ENCODE peak calls at places on chromosome 3, in six cellular contexts. One of them, this sample, is unnamed.

GRCh38 chr3:150762662-150763121 is 277 bp downstream of the SIAH2 start:
- DNase-seq in gastrocnemius medialis: no peak
- DNase-seq in heart right ventricle: no peak
- DNase-seq in HCT116: no peak
- DNase-seq in stomach: no peak
- DNase-seq in AG09309: no peak
- DNase-seq in this sample: no peak

GRCh38 chr3:14329116-14329830 is 73.1 kb upstream of the SLC6A6 start:
- DNase-seq in heart right ventricle: no peak
- DNase-seq in stomach: peak
- DNase-seq in gastrocnemius medialis: no peak
- DNase-seq in AG09309: peak
- DNase-seq in HCT116: no peak
- DNase-seq in this sample: no peak

GRCh38 chr3:182405752-182406151 is 387.6 kb upstream of the ATP11B start:
- DNase-seq in heart right ventricle: no peak
- DNase-seq in AG09309: no peak
- DNase-seq in stomach: no peak
- DNase-seq in gastrocnemius medialis: no peak
- DNase-seq in HCT116: no peak
- DNase-seq in this sample: no peak

GRCh38 chr3:8776406-8776805 is 7.0 kb upstream of the OXTR start:
- DNase-seq in stomach: no peak
- DNase-seq in gastrocnemius medialis: no peak
- DNase-seq in heart right ventricle: no peak
- DNase-seq in HCT116: no peak
- DNase-seq in AG09309: no peak
- DNase-seq in this sample: peak

GRCh38 chr3:56389213-56389830 is 78.9 kb downstream of the ERC2 start:
- DNase-seq in AG09309: no peak
- DNase-seq in gastrocnemius medialis: no peak
- DNase-seq in heart right ventricle: no peak
- DNase-seq in HCT116: no peak
- DNase-seq in stomach: no peak
- DNase-seq in this sample: no peak

GRCh38 chr3:95883801-95884200 is 930.6 kb upstream of the EPHA6 start:
- DNase-seq in stomach: no peak
- DNase-seq in gastrocnemius medialis: no peak
- DNase-seq in heart right ventricle: no peak
- DNase-seq in HCT116: no peak
- DNase-seq in AG09309: no peak
- DNase-seq in this sample: no peak

GRCh38 chr3:49703443-49703927 is 14.1 kb downstream of the RNF123 start:
- DNase-seq in heart right ventricle: peak
- DNase-seq in AG09309: no peak
- DNase-seq in stomach: peak
- DNase-seq in gastrocnemius medialis: peak
- DNase-seq in HCT116: peak
- DNase-seq in this sample: no peak

GRCh38 chr3:161275919-161276318 is 54.8 kb downstream of the NMD3 start:
- DNase-seq in stomach: no peak
- DNase-seq in heart right ventricle: no peak
- DNase-seq in gastrocnemius medialis: no peak
- DNase-seq in HCT116: no peak
- DNase-seq in AG09309: no peak
- DNase-seq in this sample: no peak

GRCh38 chr3:156743859-156744258 is 69.5 kb downstream of the TIPARP start:
- DNase-seq in heart right ventricle: no peak
- DNase-seq in HCT116: no peak
- DNase-seq in AG09309: no peak
- DNase-seq in gastrocnemius medialis: no peak
- DNase-seq in stomach: no peak
- DNase-seq in this sample: no peak

GRCh38 chr3:98846101-98846500 is 55.4 kb downstream of the DCBLD2 start:
- DNase-seq in HCT116: no peak
- DNase-seq in heart right ventricle: no peak
- DNase-seq in stomach: no peak
- DNase-seq in gastrocnemius medialis: no peak
- DNase-seq in AG09309: no peak
- DNase-seq in this sample: peak

GRCh38 chr3:12221663-12222062 is 63.0 kb upstream of the TIMP4 start:
- DNase-seq in stomach: no peak
- DNase-seq in gastrocnemius medialis: no peak
- DNase-seq in AG09309: no peak
- DNase-seq in heart right ventricle: no peak
- DNase-seq in HCT116: no peak
- DNase-seq in this sample: no peak

GRCh38 chr3:113441051-113441770 is at the start of gene CFAP44:
- DNase-seq in heart right ventricle: peak
- DNase-seq in HCT116: no peak
- DNase-seq in gastrocnemius medialis: peak
- DNase-seq in stomach: peak
- DNase-seq in AG09309: no peak
- DNase-seq in this sample: peak

GRCh38 chr3:194322701-194323174 is 28.4 kb downstream of the CPN2 start:
- DNase-seq in gastrocnemius medialis: peak
- DNase-seq in HCT116: peak
- DNase-seq in stomach: peak
- DNase-seq in AG09309: no peak
- DNase-seq in heart right ventricle: no peak
- DNase-seq in this sample: no peak

GRCh38 chr3:1118074-1118473 is 25.2 kb downstream of the CNTN6 start:
- DNase-seq in gastrocnemius medialis: no peak
- DNase-seq in HCT116: no peak
- DNase-seq in AG09309: no peak
- DNase-seq in heart right ventricle: no peak
- DNase-seq in stomach: no peak
- DNase-seq in this sample: no peak

GRCh38 chr3:157785071-157785826 is 282.0 kb upstream of the VEPH1 start:
- DNase-seq in AG09309: peak
- DNase-seq in stomach: no peak
- DNase-seq in heart right ventricle: no peak
- DNase-seq in HCT116: peak
- DNase-seq in gastrocnemius medialis: peak
- DNase-seq in this sample: peak

GRCh38 chr3:11603628-11604027 is 40.1 kb downstream of the VGLL4 start:
- DNase-seq in heart right ventricle: no peak
- DNase-seq in gastrocnemius medialis: peak
- DNase-seq in stomach: no peak
- DNase-seq in AG09309: peak
- DNase-seq in HCT116: no peak
- DNase-seq in this sample: peak

GRCh38 chr3:100535610-100535943 is 43.2 kb downstream of the TMEM45A start:
- DNase-seq in gastrocnemius medialis: no peak
- DNase-seq in AG09309: no peak
- DNase-seq in stomach: no peak
- DNase-seq in HCT116: no peak
- DNase-seq in heart right ventricle: no peak
- DNase-seq in this sample: no peak

GRCh38 chr3:150545419-150546225 is 674 bp downstream of the SERP1 start:
- DNase-seq in heart right ventricle: no peak
- DNase-seq in stomach: peak
- DNase-seq in AG09309: no peak
- DNase-seq in HCT116: no peak
- DNase-seq in gastrocnemius medialis: no peak
- DNase-seq in this sample: no peak

GRCh38 chr3:124700880-124701684 is 29.2 kb upstream of the UMPS start:
- DNase-seq in HCT116: no peak
- DNase-seq in gastrocnemius medialis: no peak
- DNase-seq in AG09309: no peak
- DNase-seq in heart right ventricle: no peak
- DNase-seq in stomach: no peak
- DNase-seq in this sample: no peak

GRCh38 chr3:122351612-122352011 is 26.6 kb downstream of the CSTA start:
- DNase-seq in AG09309: no peak
- DNase-seq in gastrocnemius medialis: no peak
- DNase-seq in heart right ventricle: no peak
- DNase-seq in stomach: no peak
- DNase-seq in HCT116: no peak
- DNase-seq in this sample: no peak

GRCh38 chr3:32374788-32375595 is 16.7 kb upstream of the CMTM7 start:
- DNase-seq in stomach: peak
- DNase-seq in AG09309: peak
- DNase-seq in HCT116: peak
- DNase-seq in heart right ventricle: no peak
- DNase-seq in gastrocnemius medialis: peak
- DNase-seq in this sample: no peak

GRCh38 chr3:15405448-15406050 is 21.8 kb downstream of the METTL6 start:
- DNase-seq in AG09309: peak
- DNase-seq in stomach: no peak
- DNase-seq in heart right ventricle: no peak
- DNase-seq in gastrocnemius medialis: no peak
- DNase-seq in HCT116: peak
- DNase-seq in this sample: no peak

GRCh38 chr3:110815008-110815583 is 256.5 kb upstream of the NECTIN3 start:
- DNase-seq in gastrocnemius medialis: no peak
- DNase-seq in heart right ventricle: no peak
- DNase-seq in stomach: no peak
- DNase-seq in HCT116: peak
- DNase-seq in AG09309: peak
- DNase-seq in this sample: peak

GRCh38 chr3:13134166-13134878 is 61.1 kb upstream of the IQSEC1 start:
- DNase-seq in HCT116: no peak
- DNase-seq in AG09309: no peak
- DNase-seq in gastrocnemius medialis: no peak
- DNase-seq in stomach: peak
- DNase-seq in heart right ventricle: no peak
- DNase-seq in this sample: no peak

GRCh38 chr3:164460851-164461250 is 617.4 kb downstream of the SI start:
- DNase-seq in AG09309: no peak
- DNase-seq in gastrocnemius medialis: no peak
- DNase-seq in HCT116: no peak
- DNase-seq in heart right ventricle: no peak
- DNase-seq in stomach: no peak
- DNase-seq in this sample: no peak

GRCh38 chr3:184176377-184177330 is 2.0 kb downstream of the AP2M1 start:
- DNase-seq in stomach: peak
- DNase-seq in heart right ventricle: peak
- DNase-seq in gastrocnemius medialis: peak
- DNase-seq in HCT116: peak
- DNase-seq in AG09309: peak
- DNase-seq in this sample: peak

GRCh38 chr3:47418167-47419082 is 37.6 kb downstream of the PTPN23 start:
- DNase-seq in heart right ventricle: no peak
- DNase-seq in stomach: no peak
- DNase-seq in gastrocnemius medialis: no peak
- DNase-seq in AG09309: no peak
- DNase-seq in HCT116: no peak
- DNase-seq in this sample: no peak

GRCh38 chr3:38131621-38132369 is 5.1 kb downstream of the ACAA1 start:
- DNase-seq in stomach: peak
- DNase-seq in HCT116: no peak
- DNase-seq in AG09309: no peak
- DNase-seq in gastrocnemius medialis: no peak
- DNase-seq in heart right ventricle: no peak
- DNase-seq in this sample: no peak

GRCh38 chr3:25804676-25805075 is 14.8 kb downstream of the OXSM start:
- DNase-seq in heart right ventricle: no peak
- DNase-seq in gastrocnemius medialis: no peak
- DNase-seq in HCT116: no peak
- DNase-seq in AG09309: no peak
- DNase-seq in stomach: no peak
- DNase-seq in this sample: no peak

DNA sequence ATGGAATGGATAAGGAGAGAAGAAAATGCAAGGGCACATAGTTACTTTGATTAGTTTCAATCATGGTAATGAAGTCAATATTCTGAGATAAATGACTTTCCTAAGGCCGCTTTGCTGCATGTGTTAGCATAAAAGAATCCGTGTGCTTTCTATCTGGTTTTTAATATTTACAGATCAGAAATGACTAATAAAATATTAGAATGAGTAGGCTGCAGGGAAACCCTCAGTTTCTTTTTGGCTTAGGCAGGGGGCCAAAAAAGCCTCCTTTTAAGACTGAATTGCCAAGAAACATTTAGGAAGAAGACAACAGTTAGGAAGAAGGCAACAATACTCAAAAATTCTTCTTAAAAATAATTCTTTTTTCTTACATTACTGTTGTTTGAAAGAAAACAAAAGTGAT is 11.6 kb downstream of the NEK11 start:
- DNase-seq in AG09309: no peak
- DNase-seq in stomach: no peak
- DNase-seq in heart right ventricle: no peak
- DNase-seq in gastrocnemius medialis: no peak
- DNase-seq in HCT116: no peak
- DNase-seq in this sample: no peak
- H3K4me3 ChIP-seq in AG09309: no peak
- H3K4me3 ChIP-seq in stomach: no peak
- H3K4me3 ChIP-seq in heart right ventricle: no peak
- H3K4me3 ChIP-seq in gastrocnemius medialis: no peak
- H3K4me3 ChIP-seq in HCT116: no peak
- H3K4me3 ChIP-seq in this sample: no peak

DNA sequence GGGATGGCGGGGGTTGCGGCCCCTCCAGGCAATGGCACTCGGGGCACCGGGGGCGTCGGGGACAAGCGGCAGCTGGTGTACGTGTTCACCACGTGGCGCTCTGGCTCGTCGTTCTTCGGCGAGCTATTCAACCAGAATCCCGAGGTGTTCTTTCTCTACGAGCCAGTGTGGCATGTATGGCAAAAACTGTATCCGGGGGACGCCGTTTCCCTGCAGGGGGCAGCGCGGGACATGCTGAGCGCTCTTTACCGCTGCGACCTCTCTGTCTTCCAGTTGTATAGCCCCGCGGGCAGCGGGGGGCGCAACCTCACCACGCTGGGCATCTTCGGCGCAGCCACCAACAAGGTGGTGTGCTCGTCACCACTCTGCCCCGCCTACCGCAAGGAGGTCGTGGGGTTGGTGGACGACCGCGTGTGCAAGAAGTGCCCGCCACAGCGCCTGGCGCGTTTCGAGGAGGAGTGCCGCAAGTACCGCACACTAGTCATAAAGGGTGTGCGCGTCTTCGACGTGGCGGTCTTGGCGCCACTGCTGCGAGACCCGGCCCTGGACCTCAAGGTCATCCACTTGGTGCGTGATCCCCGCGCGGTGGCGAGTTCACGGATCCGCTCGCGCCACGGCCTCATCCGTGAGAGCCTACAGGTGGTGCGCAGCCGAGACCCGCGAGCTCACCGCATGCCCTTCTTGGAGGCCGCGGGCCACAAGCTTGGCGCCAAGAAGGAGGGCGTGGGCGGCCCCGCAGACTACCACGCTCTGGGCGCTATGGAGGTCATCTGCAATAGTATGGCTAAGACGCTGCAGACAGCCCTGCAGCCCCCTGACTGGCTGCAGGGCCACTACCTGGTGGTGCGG is 1.9 kb downstream of the CHST2 start:
- DNase-seq in gastrocnemius medialis: no peak
- DNase-seq in stomach: peak
- DNase-seq in AG09309: no peak
- DNase-seq in heart right ventricle: peak
- DNase-seq in HCT116: no peak
- DNase-seq in this sample: peak
- TF ChIP-seq CTCF in gastrocnemius medialis: no peak
- TF ChIP-seq CTCF in stomach: no peak
- TF ChIP-seq CTCF in AG09309: peak
- TF ChIP-seq CTCF in heart right ventricle: peak
- TF ChIP-seq CTCF in HCT116: peak
- TF ChIP-seq CTCF in this sample: peak

GRCh38 chr3:185824051-185824466 is 783 bp downstream of the IGF2BP2 start:
- DNase-seq in gastrocnemius medialis: no peak
- DNase-seq in HCT116: no peak
- DNase-seq in heart right ventricle: peak
- DNase-seq in AG09309: no peak
- DNase-seq in stomach: peak
- DNase-seq in this sample: no peak
- H3K4me3 ChIP-seq in gastrocnemius medialis: peak
- H3K4me3 ChIP-seq in HCT116: peak
- H3K4me3 ChIP-seq in heart right ventricle: peak
- H3K4me3 ChIP-seq in AG09309: peak
- H3K4me3 ChIP-seq in stomach: peak
- H3K4me3 ChIP-seq in this sample: peak

GRCh38 chr3:188294823-188295487 is 141.0 kb downstream of the LPP start:
- DNase-seq in gastrocnemius medialis: peak
- DNase-seq in AG09309: peak
- DNase-seq in heart right ventricle: no peak
- DNase-seq in stomach: peak
- DNase-seq in HCT116: peak
- DNase-seq in this sample: peak
- TF ChIP-seq CTCF in gastrocnemius medialis: no peak
- TF ChIP-seq CTCF in AG09309: no peak
- TF ChIP-seq CTCF in heart right ventricle: no peak
- TF ChIP-seq CTCF in stomach: no peak
- TF ChIP-seq CTCF in HCT116: peak
- TF ChIP-seq CTCF in this sample: no peak